ENCODE peak calls at places on chromosomes 16 and 17, in six cellular contexts. One of them, this sample, is unnamed.

GRCh38 chr17:80051681-80052080 is 15.2 kb downstream of the CCDC40 start:
- DNase-seq in K562: no peak
- DNase-seq in HepG2: no peak
- DNase-seq in H1: no peak
- DNase-seq in GM12891: no peak
- DNase-seq in GM12878: no peak
- DNase-seq in this sample: no peak

GRCh38 chr17:12099412-12099811 is 78.7 kb downstream of the MAP2K4 start:
- DNase-seq in K562: no peak
- DNase-seq in HepG2: peak; percentile 10
- DNase-seq in H1: no peak
- DNase-seq in GM12891: no peak
- DNase-seq in GM12878: no peak
- DNase-seq in this sample: no peak

GRCh38 chr17:58679263-58680037 is 12.4 kb downstream of the TEX14 start:
- DNase-seq in K562: peak; percentile 63
- DNase-seq in HepG2: peak; percentile 78
- DNase-seq in H1: no peak
- DNase-seq in GM12891: peak; percentile 39
- DNase-seq in GM12878: peak; percentile 89
- DNase-seq in this sample: no peak

GRCh38 chr17:56185905-56186783 is 32.9 kb downstream of the ANKFN1 start:
- DNase-seq in K562: no peak
- DNase-seq in HepG2: no peak
- DNase-seq in H1: no peak
- DNase-seq in GM12891: no peak
- DNase-seq in GM12878: no peak
- DNase-seq in this sample: no peak

GRCh38 chr17:78829477-78829876 is 11.1 kb downstream of the USP36 start:
- DNase-seq in K562: no peak
- DNase-seq in HepG2: no peak
- DNase-seq in H1: no peak
- DNase-seq in GM12891: no peak
- DNase-seq in GM12878: no peak
- DNase-seq in this sample: no peak

GRCh38 chr17:66426397-66427033 is 124.1 kb downstream of the PRKCA start:
- DNase-seq in K562: peak; percentile 30
- DNase-seq in HepG2: peak; percentile 66
- DNase-seq in H1: no peak
- DNase-seq in GM12891: no peak
- DNase-seq in GM12878: no peak
- DNase-seq in this sample: no peak

GRCh38 chr17:82926716-82927115 is 86.9 kb upstream of the ZNF750 start:
- DNase-seq in K562: no peak
- DNase-seq in HepG2: no peak
- DNase-seq in H1: no peak
- DNase-seq in GM12891: no peak
- DNase-seq in GM12878: no peak
- DNase-seq in this sample: no peak

GRCh38 chr16:72480926-72481325 is 309.0 kb upstream of the PMFBP1 start:
- DNase-seq in K562: no peak
- DNase-seq in HepG2: no peak
- DNase-seq in H1: no peak
- DNase-seq in GM12891: no peak
- DNase-seq in GM12878: no peak
- DNase-seq in this sample: no peak

DNA sequence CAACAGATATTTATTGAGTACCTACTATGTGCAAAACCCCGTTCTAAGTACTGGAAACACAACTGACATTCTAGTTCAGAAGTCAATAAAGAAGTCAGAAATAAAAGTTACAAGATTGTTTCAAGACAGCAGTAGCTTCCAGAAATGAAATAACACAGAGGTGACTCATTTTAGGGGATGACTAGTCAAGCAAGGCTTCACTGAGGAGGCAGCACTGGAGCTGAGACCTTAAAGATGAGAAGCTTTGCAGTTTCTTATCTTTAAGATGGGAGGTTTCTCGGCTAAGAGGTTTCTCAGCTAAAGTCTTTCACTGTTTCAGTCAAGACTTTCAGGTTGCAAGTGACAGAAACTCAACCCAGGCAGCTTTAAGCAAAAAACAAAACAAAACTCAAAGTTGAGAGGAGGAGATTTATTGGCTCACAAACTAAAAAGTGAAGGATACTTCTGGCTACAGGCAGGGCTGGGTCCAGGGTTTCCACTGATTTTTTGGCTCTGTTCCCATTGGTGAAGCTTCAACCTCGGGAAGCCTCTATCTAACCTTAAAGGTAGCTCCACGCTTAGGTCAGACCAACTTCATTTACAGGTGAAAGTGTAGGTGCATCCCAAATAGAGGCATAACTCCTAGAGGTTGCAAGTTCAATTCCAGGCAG is 7.4 kb upstream of the MMP2 start:
- DNase-seq in K562: no peak
- DNase-seq in HepG2: no peak
- DNase-seq in H1: no peak
- DNase-seq in GM12891: no peak
- DNase-seq in GM12878: no peak
- DNase-seq in this sample: no peak
- TF ChIP-seq POLR2AphosphoS5 in K562: no peak
- TF ChIP-seq POLR2AphosphoS5 in HepG2: no peak
- TF ChIP-seq POLR2AphosphoS5 in H1: no peak
- TF ChIP-seq POLR2AphosphoS5 in GM12891: no peak
- TF ChIP-seq POLR2AphosphoS5 in GM12878: no peak
- TF ChIP-seq POLR2AphosphoS5 in this sample: no peak

DNA sequence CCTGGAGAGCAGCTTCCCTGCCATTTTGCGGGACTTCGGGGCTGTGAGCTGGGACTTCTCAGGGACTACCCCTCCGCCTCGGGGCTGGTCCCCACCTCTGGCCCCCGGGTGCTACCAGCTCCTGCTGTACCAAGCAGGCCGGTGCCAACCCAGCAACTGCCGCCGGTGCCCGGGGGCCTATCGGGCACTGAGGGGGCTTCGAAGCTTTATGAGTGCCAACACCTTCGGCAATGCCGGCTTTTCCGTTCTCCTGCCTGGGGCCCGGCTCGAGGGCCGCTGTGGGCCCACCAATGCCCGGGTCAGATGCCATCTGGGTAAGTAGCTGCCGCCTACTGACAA is 1.3 kb downstream of the ASPHD1 start:
- DNase-seq in K562: no peak
- DNase-seq in HepG2: no peak
- DNase-seq in H1: no peak
- DNase-seq in GM12891: no peak
- DNase-seq in GM12878: no peak
- DNase-seq in this sample: no peak
- TF ChIP-seq POLR2A in K562: no peak
- TF ChIP-seq POLR2A in HepG2: no peak
- TF ChIP-seq POLR2A in H1: no peak
- TF ChIP-seq POLR2A in GM12891: no peak
- TF ChIP-seq POLR2A in GM12878: no peak
- TF ChIP-seq POLR2A in this sample: no peak

GRCh38 chr17:69057280-69057679 is 3.4 kb downstream of the ABCA9 start:
- DNase-seq in K562: no peak
- DNase-seq in HepG2: peak; percentile 21
- DNase-seq in H1: no peak
- DNase-seq in GM12891: no peak
- DNase-seq in GM12878: no peak
- DNase-seq in this sample: no peak

GRCh38 chr17:69056179-69056823 is 4.4 kb downstream of the ABCA9 start:
- DNase-seq in K562: no peak
- DNase-seq in HepG2: no peak
- DNase-seq in H1: no peak
- DNase-seq in GM12891: no peak
- DNase-seq in GM12878: no peak
- DNase-seq in this sample: no peak

GRCh38 chr17:69059458-69060205 is 1.1 kb downstream of the ABCA9 start:
- DNase-seq in K562: no peak
- DNase-seq in HepG2: no peak
- DNase-seq in H1: no peak
- DNase-seq in GM12891: no peak
- DNase-seq in GM12878: no peak
- DNase-seq in this sample: no peak

GRCh38 chr17:69060835-69061234 is at the start of gene ABCA9:
- DNase-seq in K562: no peak
- DNase-seq in HepG2: no peak
- DNase-seq in H1: no peak
- DNase-seq in GM12891: no peak
- DNase-seq in GM12878: no peak
- DNase-seq in this sample: no peak

GRCh38 chr17:69058165-69058564 is 2.6 kb downstream of the ABCA9 start:
- DNase-seq in K562: no peak
- DNase-seq in HepG2: peak; percentile 41
- DNase-seq in H1: no peak
- DNase-seq in GM12891: no peak
- DNase-seq in GM12878: no peak
- DNase-seq in this sample: no peak
- TF ChIP-seq TAF1 in K562: no peak
- TF ChIP-seq TAF1 in HepG2: no peak
- TF ChIP-seq TAF1 in H1: no peak
- TF ChIP-seq TAF1 in GM12891: no peak
- TF ChIP-seq TAF1 in GM12878: no peak
- TF ChIP-seq TAF1 in this sample: no peak

GRCh38 chr16:85970016-85970711 is 71.2 kb downstream of the IRF8 start:
- DNase-seq in K562: no peak
- DNase-seq in HepG2: no peak
- DNase-seq in H1: no peak
- DNase-seq in GM12891: no peak
- DNase-seq in GM12878: no peak
- DNase-seq in this sample: no peak
- TF ChIP-seq POLR2AphosphoS5 in K562: no peak
- TF ChIP-seq POLR2AphosphoS5 in HepG2: no peak
- TF ChIP-seq POLR2AphosphoS5 in H1: no peak
- TF ChIP-seq POLR2AphosphoS5 in GM12891: no peak
- TF ChIP-seq POLR2AphosphoS5 in GM12878: no peak
- TF ChIP-seq POLR2AphosphoS5 in this sample: no peak

DNA sequence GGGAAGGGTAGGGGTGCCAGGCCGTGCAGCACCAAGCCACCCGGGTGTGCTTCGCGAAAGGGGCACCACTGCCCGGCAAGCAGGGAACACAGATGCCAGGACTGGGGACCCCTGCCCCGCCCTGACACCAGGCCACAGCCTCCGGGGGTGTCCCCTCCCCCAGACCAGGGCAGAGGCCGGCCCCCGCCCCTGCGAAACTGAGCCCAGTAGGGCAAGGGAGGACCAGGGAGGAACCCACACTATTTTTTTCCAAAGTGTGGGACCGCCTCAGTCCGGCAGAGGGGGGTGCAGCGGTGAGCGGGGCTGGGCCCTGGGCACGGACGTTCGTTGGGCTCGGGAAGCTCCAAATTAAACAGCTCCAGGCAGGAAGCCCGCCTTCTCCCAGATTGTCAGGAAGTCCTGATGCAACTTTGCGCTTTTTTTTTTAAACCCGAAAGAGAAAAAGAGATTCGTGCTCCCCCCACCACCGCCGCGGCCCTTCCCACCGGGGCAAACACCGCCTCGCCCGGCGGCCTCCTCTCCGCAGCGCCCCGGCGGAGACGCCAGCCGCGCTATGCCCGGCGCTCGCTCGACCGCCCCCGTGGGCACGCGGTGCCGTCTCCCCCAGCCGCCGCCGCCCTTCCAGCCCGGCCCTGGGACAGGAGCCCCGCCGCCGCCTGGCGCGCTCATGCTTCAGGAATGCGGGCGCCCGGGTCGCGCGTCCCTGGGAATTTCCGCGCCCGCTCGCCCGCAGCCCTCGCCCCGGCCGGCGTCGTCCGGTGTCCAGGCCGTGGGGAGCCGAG is 755 bp downstream of the PIEZO1 start:
- DNase-seq in K562: peak; percentile 79
- DNase-seq in HepG2: peak; percentile 75
- DNase-seq in H1: peak; percentile 83
- DNase-seq in GM12891: no peak
- DNase-seq in GM12878: no peak
- DNase-seq in this sample: no peak
- TF ChIP-seq POLR2A in K562: no peak
- TF ChIP-seq POLR2A in HepG2: no peak
- TF ChIP-seq POLR2A in H1: no peak
- TF ChIP-seq POLR2A in GM12891: no peak
- TF ChIP-seq POLR2A in GM12878: no peak
- TF ChIP-seq POLR2A in this sample: no peak

GRCh38 chr16:11752856-11753255 is 10.2 kb upstream of the TXNDC11 start:
- DNase-seq in K562: no peak
- DNase-seq in HepG2: no peak
- DNase-seq in H1: no peak
- DNase-seq in GM12891: no peak
- DNase-seq in GM12878: no peak
- DNase-seq in this sample: no peak
- TF ChIP-seq TAF1 in K562: no peak
- TF ChIP-seq TAF1 in HepG2: no peak
- TF ChIP-seq TAF1 in H1: no peak
- TF ChIP-seq TAF1 in GM12891: no peak
- TF ChIP-seq TAF1 in GM12878: no peak
- TF ChIP-seq TAF1 in this sample: no peak